ENCODE peak calls at places on chromosomes 5 and 9, in seven cellular contexts. X, W, T, C, V, J and E are unnamed samples.

GRCh38 chr5:74851684-74852353 is 14.4 kb downstream of the FAM169A start:
- DNase-seq in C (no peak), X (no peak), V (no peak), T (no peak), J (peak), W (no peak), E (no peak)

GRCh38 chr5:134394932-134395331 is 16.7 kb downstream of the CDKN2AIPNL start:
- DNase-seq in V (no peak), C (no peak), X (no peak), T (no peak), J (no peak), W (no peak), E (no peak)

GRCh38 chr9:30293231-30293630 is 2091.2 kb upstream of the ACO1 start:
- DNase-seq in X (no peak), W (no peak), T (no peak), C (no peak), V (no peak), J (no peak), E (no peak)

GRCh38 chr5:1642221-1642620 is 118.5 kb upstream of the LPCAT1 start:
- DNase-seq in X (no peak), J (no peak), W (no peak), V (no peak), C (no peak), T (peak), E (no peak)

GRCh38 chr5:31889131-31889561 is 250.2 kb downstream of the PDZD2 start:
- DNase-seq in W (no peak), X (peak), C (no peak), J (no peak), T (no peak), V (no peak), E (no peak)

GRCh38 chr5:14109041-14109747 is 33.9 kb upstream of the TRIO start:
- DNase-seq in X (no peak), V (no peak), W (no peak), J (peak), C (no peak), T (no peak), E (no peak)

GRCh38 chr9:137049544-137050449 is 3.8 kb upstream of the NPDC1 start:
- DNase-seq in X (peak), T (no peak), J (peak), C (peak), W (peak), V (peak), E (peak)

GRCh38 chr9:78396087-78396486 is 99.2 kb downstream of the PSAT1 start:
- DNase-seq in V (no peak), X (no peak), C (no peak), T (no peak), W (no peak), J (no peak), E (no peak)

GRCh38 chr5:168693297-168693696 is 114.1 kb upstream of the PANK3 start:
- DNase-seq in T (no peak), X (no peak), C (no peak), J (no peak), W (no peak), V (no peak), E (no peak)

GRCh38 chr9:95193067-95193466 is 124.4 kb downstream of the FANCC start:
- DNase-seq in V (no peak), X (peak), T (no peak), J (no peak), C (no peak), W (no peak), E (no peak)

GRCh38 chr5:43780586-43780985 is 177.6 kb downstream of the NNT start:
- DNase-seq in W (no peak), V (no peak), X (no peak), J (peak), T (no peak), C (no peak), E (no peak)

GRCh38 chr9:72205513-72205912 is 56.3 kb downstream of the GDA start:
- DNase-seq in J (no peak), V (no peak), W (no peak), X (no peak), T (no peak), C (no peak), E (no peak)

GRCh38 chr9:34271618-34272017 is 57.5 kb downstream of the KIF24 start:
- DNase-seq in T (no peak), C (no peak), X (no peak), J (no peak), V (no peak), W (no peak), E (no peak)

GRCh38 chr5:159533197-159533596 is 202.9 kb upstream of the IL12B start:
- DNase-seq in C (no peak), W (no peak), J (peak), T (no peak), X (no peak), V (no peak), E (no peak)

GRCh38 chr9:106233116-106233515 is 538.8 kb downstream of the TMEM38B start:
- DNase-seq in V (no peak), C (no peak), J (no peak), W (no peak), T (no peak), X (no peak), E (no peak)

GRCh38 chr5:57429513-57430120 is 53.0 kb downstream of the ACTBL2 start:
- DNase-seq in J (no peak), T (no peak), V (no peak), W (no peak), C (no peak), X (no peak), E (no peak)

GRCh38 chr5:112848116-112848811 is 12.8 kb upstream of the SRP19 start:
- DNase-seq in J (peak), T (no peak), C (no peak), V (peak), X (peak), W (no peak), E (peak)

GRCh38 chr5:175853573-175854230 is 17.7 kb upstream of the CPLX2 start:
- DNase-seq in T (peak), J (no peak), X (no peak), C (no peak), W (peak), V (no peak), E (no peak)

GRCh38 chr5:128328479-128328878 is 209.6 kb downstream of the FBN2 start:
- DNase-seq in V (no peak), T (no peak), W (peak), J (no peak), C (no peak), X (no peak), E (no peak)

GRCh38 chr9:18472915-18473314 is 1.0 kb upstream of the ADAMTSL1 start:
- DNase-seq in W (peak), C (no peak), J (no peak), X (no peak), T (no peak), V (no peak), E (no peak)

GRCh38 chr9:78713746-78714405 is 417.0 kb downstream of the PSAT1 start:
- DNase-seq in V (no peak), T (no peak), X (no peak), W (no peak), C (no peak), J (peak), E (no peak)

GRCh38 chr9:91933556-91934352 is 16.3 kb downstream of the ROR2 start:
- DNase-seq in C (no peak), X (no peak), W (no peak), V (no peak), T (no peak), J (peak), E (no peak)

GRCh38 chr5:131825404-131826013 is 28.7 kb upstream of the FNIP1 start:
- DNase-seq in X (no peak), V (no peak), J (no peak), T (no peak), C (no peak), W (no peak), E (no peak)

GRCh38 chr9:106775960-106776359 is 87.0 kb upstream of the ZNF462 start:
- DNase-seq in X (no peak), C (no peak), J (no peak), T (no peak), V (no peak), W (no peak), E (no peak)

GRCh38 chr5:118952992-118953651 is 35.2 kb downstream of the DTWD2 start:
- DNase-seq in X (no peak), C (no peak), T (no peak), J (peak), V (no peak), W (no peak), E (no peak)

GRCh38 chr5:6340100-6340499 is 38.2 kb downstream of the MED10 start:
- DNase-seq in W (no peak), X (no peak), C (no peak), T (no peak), J (no peak), V (no peak), E (no peak)

DNA sequence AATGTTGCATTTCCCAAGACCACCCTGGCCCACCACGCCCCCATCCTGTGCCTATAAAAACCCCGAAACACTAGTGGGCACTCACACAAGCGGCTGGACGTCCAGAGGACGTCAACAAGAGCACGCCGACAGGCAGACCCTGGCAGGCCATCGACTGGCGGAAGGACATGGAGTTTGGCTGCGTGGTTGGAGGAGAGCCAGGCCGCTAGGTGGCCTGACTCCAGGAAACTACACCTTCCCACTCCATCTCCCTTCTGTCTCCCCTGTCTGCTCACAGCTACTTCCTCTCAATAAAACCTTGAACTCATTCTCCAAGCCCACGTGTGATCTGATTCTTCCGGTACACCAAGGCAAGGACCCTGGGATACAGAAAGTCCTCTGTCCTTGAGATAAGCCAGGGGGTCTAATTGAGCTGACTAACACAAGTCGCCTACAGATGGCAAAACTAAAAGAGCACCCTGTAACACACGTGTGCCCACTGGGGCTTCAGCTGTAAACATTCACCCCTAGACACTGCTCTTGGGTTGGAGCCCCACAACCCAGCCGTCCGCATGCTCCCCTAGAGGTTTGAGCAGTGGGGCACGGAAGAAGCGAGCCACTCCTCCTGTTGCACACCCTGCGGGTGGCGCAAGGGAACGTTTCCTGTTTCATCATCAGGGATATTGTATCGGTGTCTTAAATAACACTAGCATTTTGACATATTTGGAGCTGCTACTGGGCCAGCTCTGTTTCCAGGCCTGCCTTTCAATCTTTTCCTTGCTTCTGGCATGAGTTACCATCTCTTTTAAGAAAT is 54.5 kb upstream of the TAF11L2 start:
- DNase-seq in W (no peak), T (peak), X (no peak), V (no peak), J (no peak), C (no peak), E (no peak)
- H3K27ac ChIP-seq in W (no peak), T (no peak), X (no peak), V (no peak), J (no peak), C (no peak), E (no peak)

GRCh38 chr5:10232386-10232785 is 17.3 kb downstream of the ATPSCKMT start:
- DNase-seq in X (no peak), T (no peak), W (no peak), V (no peak), J (no peak), C (no peak), E (no peak)

GRCh38 chr5:10229306-10230048 is 20.2 kb downstream of the ATPSCKMT start:
- DNase-seq in X (no peak), W (no peak), T (no peak), C (no peak), J (peak), V (no peak), E (no peak)

GRCh38 chr5:10227396-10227795 is 22.3 kb downstream of the ATPSCKMT start:
- DNase-seq in J (peak), X (no peak), V (no peak), W (no peak), T (no peak), C (no peak), E (no peak)

GRCh38 chr5:10233011-10233410 is 16.7 kb downstream of the ATPSCKMT start:
- DNase-seq in J (no peak), T (no peak), X (no peak), C (no peak), V (no peak), W (no peak), E (no peak)

GRCh38 chr5:10228288-10228687 is 21.4 kb downstream of the ATPSCKMT start:
- DNase-seq in T (no peak), J (no peak), V (no peak), X (no peak), C (no peak), W (no peak), E (no peak)
- H3K27ac ChIP-seq in T (no peak), J (no peak), V (no peak), X (no peak), C (no peak), W (no peak), E (no peak)

GRCh38 chr9:88784960-88785359 is 206.3 kb upstream of the S1PR3 start:
- DNase-seq in J (no peak), W (no peak), V (no peak), C (no peak), X (no peak), T (no peak), E (no peak)

GRCh38 chr9:88783613-88784230 is 207.5 kb upstream of the S1PR3 start:
- DNase-seq in W (no peak), C (no peak), T (no peak), X (peak), J (no peak), V (no peak), E (no peak)

GRCh38 chr9:88777498-88778312 is 213.6 kb upstream of the S1PR3 start:
- DNase-seq in T (peak), V (no peak), J (peak), X (peak), W (peak), C (no peak), E (no peak)

GRCh38 chr9:88782931-88783451 is 208.3 kb upstream of the S1PR3 start:
- DNase-seq in C (no peak), T (no peak), J (peak), X (peak), V (no peak), W (no peak), E (no peak)

GRCh38 chr9:88781500-88782391 is 209.5 kb upstream of the S1PR3 start:
- DNase-seq in X (peak), V (no peak), C (no peak), W (peak), J (peak), T (peak), E (no peak)
- H3K27ac ChIP-seq in X (peak), V (no peak), C (no peak), W (peak), J (peak), T (peak), E (no peak)

DNA sequence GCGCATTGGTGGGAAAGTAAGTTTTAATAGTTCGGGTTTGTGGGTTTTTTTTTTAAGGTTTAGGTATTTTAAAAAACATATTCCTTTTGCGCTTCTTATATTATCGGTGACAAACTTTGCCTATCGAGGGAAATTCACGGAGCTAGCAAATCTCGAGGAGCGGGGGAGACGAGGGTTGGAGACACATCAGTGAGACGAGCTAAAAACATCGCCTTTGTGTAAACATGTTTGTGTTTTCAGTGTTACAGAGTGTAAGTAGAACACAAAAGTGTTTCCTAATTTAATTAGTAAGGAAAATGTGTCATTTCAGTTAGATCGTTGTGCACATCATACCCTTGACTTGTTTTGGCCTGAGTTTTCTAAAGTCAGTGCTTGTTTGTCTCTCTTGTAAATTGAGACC is 945 bp downstream of the BTF3 start:
- DNase-seq in T (no peak), C (no peak), X (no peak), V (no peak), W (no peak), J (no peak), E (no peak)
- H3K27ac ChIP-seq in T (peak), C (peak), X (no peak), V (peak), W (peak), J (peak), E (peak)

GRCh38 chr5:142946547-142947426 is 176.6 kb downstream of the ARHGAP26 start:
- DNase-seq in C (no peak), T (no peak), W (peak), V (no peak), J (no peak), X (no peak), E (no peak)
- H3K27ac ChIP-seq in C (no peak), T (peak), W (peak), V (no peak), J (no peak), X (no peak), E (no peak)

GRCh38 chr9:14967450-14968321 is 57.5 kb upstream of the FREM1 start:
- DNase-seq in J (no peak), T (no peak), W (no peak), V (no peak), C (no peak), X (no peak), E (no peak)
- H3K27ac ChIP-seq in J (no peak), T (no peak), W (no peak), V (no peak), C (no peak), X (no peak), E (no peak)

GRCh38 chr5:140252470-140253126 is 50.3 kb downstream of the PFDN1 start:
- DNase-seq in C (no peak), J (no peak), T (no peak), X (no peak), W (no peak), V (no peak), E (no peak)
- H3K27ac ChIP-seq in C (no peak), J (peak), T (peak), X (no peak), W (no peak), V (peak), E (no peak)

DNA sequence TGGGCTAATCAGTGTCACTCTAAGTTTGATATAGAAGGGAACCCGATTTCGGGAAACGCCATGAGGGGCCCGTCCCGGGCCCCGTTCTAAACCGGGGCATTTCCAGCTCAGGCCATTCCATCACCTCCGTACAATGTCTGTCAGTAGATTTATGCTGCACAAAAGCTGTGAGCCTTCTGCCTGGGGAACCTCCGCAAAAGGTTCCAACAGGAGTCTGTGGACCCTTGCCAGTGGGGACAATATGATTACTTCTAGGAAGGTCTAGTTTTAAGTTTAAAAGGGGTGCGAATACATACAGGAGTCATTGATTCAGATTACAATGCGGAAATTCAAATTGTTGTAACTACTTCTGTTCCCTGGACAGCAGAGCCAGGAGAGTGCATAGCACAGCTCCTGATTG is 57.6 kb downstream of the RAPGEF1 start:
- DNase-seq in X (no peak), C (no peak), T (no peak), W (no peak), J (no peak), V (no peak), E (no peak)
- H3K27ac ChIP-seq in X (peak), C (no peak), T (peak), W (no peak), J (no peak), V (no peak), E (no peak)

GRCh38 chr5:148113243-148113642 is 49.5 kb downstream of the SPINK5 start:
- DNase-seq in C (no peak), T (no peak), J (no peak), X (no peak), V (no peak), W (no peak), E (no peak)
- H3K27ac ChIP-seq in C (no peak), T (no peak), J (no peak), X (no peak), V (no peak), W (no peak), E (no peak)

GRCh38 chr5:157710887-157711286 is 20.3 kb upstream of the THG1L start:
- DNase-seq in T (no peak), W (no peak), J (peak), C (no peak), V (no peak), X (no peak), E (no peak)

GRCh38 chr5:157718529-157718928 is 12.7 kb upstream of the THG1L start:
- DNase-seq in T (no peak), J (peak), C (no peak), V (peak), X (peak), W (no peak), E (peak)

GRCh38 chr5:157710431-157710830 is 20.8 kb upstream of the THG1L start:
- DNase-seq in W (no peak), C (no peak), X (no peak), T (no peak), J (no peak), V (no peak), E (no peak)

GRCh38 chr5:157714480-157714879 is 16.7 kb upstream of the THG1L start:
- DNase-seq in J (no peak), X (no peak), T (no peak), C (no peak), W (no peak), V (no peak), E (no peak)

DNA sequence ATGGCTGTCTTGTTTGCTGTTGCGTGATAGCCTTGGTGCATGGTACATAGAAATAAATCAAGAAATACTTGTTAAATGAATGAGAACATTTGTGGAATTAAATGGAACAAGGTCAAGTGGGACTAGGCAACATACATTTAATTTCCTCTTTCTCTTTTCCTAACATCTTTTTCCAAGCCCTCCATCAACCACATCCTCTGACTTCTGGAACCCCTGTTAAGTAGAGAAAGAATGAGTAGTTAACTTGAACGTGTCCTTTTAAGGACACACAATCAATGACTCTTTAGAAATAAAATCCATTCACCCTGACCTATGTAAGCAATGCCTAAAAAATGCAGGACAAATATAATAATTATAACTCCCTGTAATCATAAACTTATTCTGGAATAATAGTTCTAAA is 17.2 kb upstream of the THG1L start:
- DNase-seq in X (no peak), T (no peak), C (no peak), W (no peak), V (no peak), J (peak), E (no peak)
- H3K27ac ChIP-seq in X (no peak), T (no peak), C (no peak), W (no peak), V (no peak), J (no peak), E (no peak)